ENCODE peak calls at places on chromosomes 6 and 20, in nine cellular contexts. Q is fibroblast of lung; D is transverse colon; R is CD8-positive, alpha-beta T cell; G is upper lobe of right lung; Z is psoas muscle; L is right lobe of liver; H is esophagus squamous epithelium; K is tibial nerve. Y is an unnamed sample. For H3K36me3 and H3K27me3, the result is how much of the 10 kb centered on the place peaks cover.

GRCh38 chr20:58416832-58417231 is 27.8 kb downstream of the VAPB start:
- DNase-seq in Q (no peak), D (no peak), R (no peak), G (no peak), Z (no peak), L (no peak), H (no peak), K (no peak), Y (no peak)

GRCh38 chr6:113664909-113665308 is 192.2 kb upstream of the MARCKS start:
- DNase-seq in Q (no peak), D (no peak), R (no peak), G (no peak), Z (no peak), L (no peak), H (no peak), K (no peak), Y (no peak)

GRCh38 chr6:28807682-28808280 is 116.0 kb downstream of the TRIM27 start:
- DNase-seq in Q (peak), D (no peak), R (no peak), G (no peak), Z (no peak), L (no peak), H (no peak), K (no peak), Y (peak)

GRCh38 chr6:127051571-127052260 is 66.8 kb upstream of the RSPO3 start:
- DNase-seq in Q (no peak), D (no peak), R (no peak), G (no peak), Z (no peak), L (no peak), H (no peak), K (no peak), Y (no peak)

GRCh38 chr6:135372758-135373157 is 124.8 kb downstream of the AHI1 start:
- DNase-seq in Q (no peak), D (no peak), R (no peak), G (no peak), Z (no peak), L (no peak), H (no peak), K (no peak), Y (peak)

GRCh38 chr20:2606507-2607006 is 45.9 kb upstream of the NOP56 start:
- DNase-seq in Q (peak), D (no peak), R (no peak), G (no peak), Z (no peak), L (no peak), H (no peak), K (no peak), Y (no peak)

GRCh38 chr20:1577906-1578305 is 20.4 kb upstream of the SIRPD start:
- DNase-seq in Q (no peak), D (no peak), R (no peak), G (no peak), Z (no peak), L (no peak), H (no peak), K (no peak), Y (no peak)

GRCh38 chr6:148822819-148823218 is 76.0 kb downstream of the UST start:
- DNase-seq in Q (no peak), D (no peak), R (no peak), G (no peak), Z (no peak), L (no peak), H (no peak), K (no peak), Y (no peak)

GRCh38 chr6:101776919-101777350 is 383.4 kb downstream of the GRIK2 start:
- DNase-seq in Q (no peak), D (no peak), R (no peak), G (no peak), Z (no peak), L (no peak), H (no peak), K (no peak), Y (no peak)

GRCh38 chr20:38805502-38805957 is at the start of gene PPP1R16B:
- DNase-seq in Q (no peak), D (peak), R (peak), G (peak), Z (peak), L (peak), H (no peak), K (no peak), Y (peak)

GRCh38 chr20:37562695-37563480 is 35.2 kb upstream of the BLCAP start:
- DNase-seq in Q (no peak), D (no peak), R (no peak), G (no peak), Z (no peak), L (no peak), H (no peak), K (no peak), Y (no peak)

GRCh38 chr20:10673176-10673830 is 496 bp downstream of the JAG1 start:
- DNase-seq in Q (no peak), D (peak), R (no peak), G (peak), Z (peak), L (peak), H (no peak), K (no peak), Y (peak)

GRCh38 chr6:26383624-26384417 is 913 bp downstream of the BTN2A2 start:
- DNase-seq in Q (peak), D (peak), R (no peak), G (no peak), Z (no peak), L (no peak), H (no peak), K (no peak), Y (no peak)

GRCh38 chr6:159152014-159152413 is 17.2 kb upstream of the FNDC1 start:
- DNase-seq in Q (no peak), D (no peak), R (no peak), G (no peak), Z (no peak), L (no peak), H (no peak), K (no peak), Y (no peak)

GRCh38 chr6:2790588-2790987 is 25.4 kb downstream of the WRNIP1 start:
- DNase-seq in Q (peak), D (no peak), R (no peak), G (no peak), Z (no peak), L (no peak), H (no peak), K (no peak), Y (no peak)

GRCh38 chr6:89369009-89369408 is 16.5 kb upstream of the UBE2J1 start:
- DNase-seq in Q (peak), D (peak), R (no peak), G (peak), Z (peak), L (peak), H (no peak), K (peak), Y (no peak)

GRCh38 chr6:17281497-17282481 is 628 bp downstream of the RBM24 start:
- DNase-seq in Q (peak), D (peak), R (no peak), G (no peak), Z (no peak), L (no peak), H (no peak), K (peak), Y (no peak)

GRCh38 chr6:26388014-26388413 is 5.1 kb downstream of the BTN2A2 start:
- DNase-seq in Q (no peak), D (no peak), R (no peak), G (no peak), Z (no peak), L (no peak), H (no peak), K (no peak), Y (no peak)

GRCh38 chr20:64189986-64190385 is 25.7 kb downstream of the MYT1 start:
- DNase-seq in Q (no peak), D (no peak), R (no peak), G (no peak), Z (no peak), L (no peak), H (no peak), K (no peak), Y (no peak)

GRCh38 chr20:41411458-41411857 is 44.8 kb upstream of the EMILIN3 start:
- DNase-seq in Q (peak), D (no peak), R (no peak), G (no peak), Z (no peak), L (no peak), H (no peak), K (no peak), Y (no peak)
- H3K36me3 ChIP-seq in Q (under half), D (under half), R (half or more), G (half or more), Z (under half), L (half or more), H (under half), K (under half), Y (under half)

DNA sequence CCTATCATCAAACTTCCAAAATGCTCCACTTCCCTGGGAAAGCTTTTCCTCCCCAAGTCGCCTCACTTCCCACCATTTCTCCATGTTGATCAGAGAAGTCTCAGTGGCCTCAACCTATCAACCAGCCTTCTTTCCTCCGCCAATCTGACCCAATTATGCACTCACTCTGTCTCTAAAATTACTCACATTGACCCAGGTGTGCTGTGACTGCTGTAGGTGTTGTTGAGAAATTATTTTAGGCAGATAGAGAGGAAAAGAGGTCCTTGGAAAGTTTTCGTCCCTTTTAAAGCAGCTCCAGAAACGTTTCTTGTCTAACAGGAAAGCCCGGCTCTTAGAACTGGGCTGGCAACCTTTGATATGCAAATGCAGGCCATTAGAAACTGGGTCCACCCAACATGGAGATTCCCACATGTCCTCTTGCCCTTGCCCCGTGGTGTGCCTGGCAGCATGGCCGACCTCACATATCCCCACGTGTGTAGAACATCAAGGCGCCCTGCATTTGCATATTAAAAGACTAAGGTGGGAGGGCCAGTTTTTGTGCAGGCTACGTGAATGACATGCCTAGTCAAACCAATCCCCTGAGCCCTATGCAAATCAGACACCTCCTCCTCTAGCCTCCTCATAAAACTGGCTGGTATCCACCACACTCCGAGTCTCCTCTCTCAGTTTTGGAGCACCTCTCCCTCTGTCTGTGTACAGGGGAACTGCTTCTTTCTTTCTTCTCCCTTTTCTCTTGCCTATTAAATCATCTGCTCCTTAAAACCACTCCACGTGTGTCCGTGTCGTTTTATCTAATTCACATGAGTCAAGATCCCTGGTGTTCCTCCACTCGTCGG is 12.9 kb downstream of the IPCEF1 start:
- DNase-seq in Q (peak), D (peak), R (no peak), G (peak), Z (no peak), L (no peak), H (no peak), K (no peak), Y (no peak)
- TF ChIP-seq CTCF in Q (peak), D (peak), R (no peak), G (peak), Z (no peak), L (no peak), H (peak), K (no peak), Y (no peak)

DNA sequence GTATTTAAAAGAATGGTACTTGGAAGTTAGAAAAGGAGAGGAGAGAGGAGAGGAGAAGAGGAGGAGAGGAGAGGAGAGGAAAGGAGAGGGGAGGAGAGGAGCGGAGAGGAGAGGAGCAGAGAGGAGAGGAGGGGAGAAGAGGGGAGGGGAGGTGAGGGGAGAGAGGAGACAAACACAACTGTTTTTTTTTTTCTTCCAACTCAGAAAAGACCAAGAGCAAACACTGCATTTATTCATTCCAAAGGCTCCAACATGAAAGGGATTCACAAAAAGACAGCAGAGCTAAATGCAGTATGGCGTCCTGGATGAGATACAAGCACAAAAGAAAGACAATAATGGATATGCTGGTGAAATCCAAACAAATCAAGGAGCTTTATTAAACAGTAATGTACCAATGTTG is 204.8 kb downstream of the CBLN4 start:
- DNase-seq in Q (no peak), D (no peak), R (no peak), G (no peak), Z (no peak), L (no peak), H (no peak), K (no peak), Y (no peak)
- H3K27me3 ChIP-seq in Q (under half), D (under half), R (under half), G (under half), Z (under half), L (under half), H (under half), K (under half), Y (under half)

GRCh38 chr6:32105433-32105832 is 3.7 kb downstream of the TNXB start:
- DNase-seq in Q (no peak), D (no peak), R (no peak), G (no peak), Z (no peak), L (no peak), H (no peak), K (no peak), Y (no peak)
- H3K36me3 ChIP-seq in Q (under half), D (under half), R (under half), G (under half), Z (under half), L (under half), H (under half), K (under half), Y (under half)

GRCh38 chr20:40670251-40670650 is 18.8 kb downstream of the MAFB start:
- DNase-seq in Q (no peak), D (no peak), R (no peak), G (no peak), Z (no peak), L (no peak), H (no peak), K (no peak), Y (no peak)
- TF ChIP-seq CTCF in Q (peak), D (no peak), R (no peak), G (no peak), Z (no peak), L (no peak), H (no peak), K (no peak), Y (peak)

DNA sequence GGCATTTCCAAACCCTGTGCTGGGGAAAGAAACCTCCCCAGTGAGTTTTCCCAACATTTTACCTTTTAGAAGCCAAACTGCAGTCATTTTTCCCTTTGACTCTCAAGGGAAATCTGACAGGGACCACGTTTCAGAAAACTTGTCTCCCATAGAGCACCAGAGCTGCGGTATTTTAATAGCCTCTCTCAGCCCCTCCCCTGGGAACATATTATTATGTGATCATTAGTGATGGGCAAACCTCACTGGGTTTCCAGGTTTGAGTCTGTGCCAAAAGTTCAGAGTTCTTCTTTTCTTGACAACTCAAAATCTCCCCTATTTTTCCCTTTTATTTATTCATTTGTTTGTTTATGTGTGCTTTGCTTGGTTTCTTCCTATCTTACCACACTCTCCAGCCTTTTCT is 36.6 kb upstream of the BMP2 start:
- DNase-seq in Q (no peak), D (no peak), R (no peak), G (no peak), Z (no peak), L (no peak), H (no peak), K (no peak), Y (no peak)
- H3K27me3 ChIP-seq in Q (under half), D (under half), R (under half), G (under half), Z (under half), L (under half), H (under half), K (under half), Y (under half)